ENCODE peak calls at places on chromosomes 4 and X, in eight cellular contexts. N is Calu3; X is posterior cingulate gyrus; J is memory B cell; L is breast epithelium; P is stimulated activated CD4-positive, alpha-beta T cell treated with anti-CD3 and anti-CD28 coated beads, Interleukin-15, amount 100 ng/mL, for 1 hour; K is NCI-H2171; A is NCI-H187. H is an unnamed sample.

GRCh38 chr4:139851133-139851532 is 185.5 kb downstream of the MGST2 start:
- DNase-seq in P (no peak), J (no peak), N (no peak), X (no peak), L (no peak), A (no peak), K (no peak), H (no peak)

GRCh38 chrX:45852884-45853283 is 652.2 kb upstream of the DIPK2B start:
- DNase-seq in A (no peak), X (no peak), L (no peak), P (no peak), N (no peak), J (no peak), K (no peak), H (no peak)

GRCh38 chr4:24813732-24814131 is 18.4 kb downstream of the SOD3 start:
- DNase-seq in J (no peak), A (no peak), P (no peak), X (no peak), N (no peak), L (no peak), K (no peak), H (no peak)

GRCh38 chrX:78769933-78770332 is 22.4 kb downstream of the LPAR4 start:
- DNase-seq in X (no peak), P (no peak), J (no peak), L (no peak), A (no peak), N (no peak), K (no peak), H (no peak)

GRCh38 chrX:24306430-24306829 is 7.4 kb downstream of the SUPT20HL2 start:
- DNase-seq in X (no peak), N (no peak), L (no peak), P (no peak), K (no peak), A (no peak), J (no peak), H (no peak)

GRCh38 chr4:52574036-52574435 is 85.1 kb downstream of the USP46 start:
- DNase-seq in L (no peak), A (no peak), P (no peak), J (no peak), X (no peak), K (no peak), N (no peak), H (no peak)

GRCh38 chr4:94545296-94545695 is 93.6 kb downstream of the PDLIM5 start:
- DNase-seq in A (no peak), L (no peak), X (no peak), P (no peak), K (no peak), N (no peak), J (no peak), H (no peak)

GRCh38 chrX:154486052-154486395 is 391 bp downstream of the UBL4A start:
- DNase-seq in L (no peak), N (peak), A (no peak), X (no peak), J (no peak), P (peak), K (no peak), H (no peak)

GRCh38 chr4:21830272-21830671 is 118.3 kb downstream of the KCNIP4 start:
- DNase-seq in J (no peak), K (no peak), A (no peak), L (no peak), X (no peak), N (peak), P (no peak), H (no peak)

GRCh38 chr4:72468904-72469502 is 100.0 kb downstream of the ADAMTS3 start:
- DNase-seq in K (no peak), A (no peak), X (no peak), J (no peak), N (no peak), P (no peak), L (no peak), H (no peak)

GRCh38 chrX:152037183-152037582 is 62.7 kb upstream of the GABRE start:
- DNase-seq in L (no peak), J (no peak), A (no peak), N (no peak), P (no peak), X (no peak), K (no peak), H (no peak)

GRCh38 chrX:106780664-106781377 is 21.7 kb upstream of the TBC1D8B start:
- DNase-seq in N (peak), X (no peak), K (no peak), J (no peak), L (no peak), A (no peak), P (no peak), H (no peak)

GRCh38 chr4:151242305-151242704 is 34.7 kb upstream of the PRSS48 start:
- DNase-seq in L (no peak), P (no peak), J (no peak), X (no peak), N (no peak), K (no peak), A (no peak), H (no peak)

GRCh38 chr4:159248383-159249178 is 145.7 kb downstream of the RAPGEF2 start:
- DNase-seq in J (no peak), K (peak), X (no peak), P (no peak), A (no peak), L (no peak), N (no peak), H (no peak)

GRCh38 chrX:67635424-67635823 is 91.6 kb downstream of the AR start:
- DNase-seq in L (no peak), N (no peak), J (no peak), P (no peak), K (no peak), A (no peak), X (no peak), H (no peak)

GRCh38 chr4:80990851-80991250 is 39.7 kb upstream of the BMP3 start:
- DNase-seq in L (no peak), A (no peak), N (no peak), X (no peak), P (no peak), K (no peak), J (no peak), H (no peak)

GRCh38 chrX:53234484-53234883 is 9.5 kb upstream of the KDM5C start:
- DNase-seq in A (no peak), L (no peak), J (no peak), X (no peak), N (no peak), P (no peak), K (no peak), H (no peak)

GRCh38 chr4:107853444-107854325 is 29.0 kb downstream of the SGMS2 start:
- DNase-seq in A (no peak), N (no peak), X (no peak), P (no peak), L (no peak), K (no peak), J (no peak), H (no peak)

GRCh38 chr4:173509031-173510001 is 20.7 kb downstream of the HAND2 start:
- DNase-seq in K (no peak), L (no peak), J (no peak), P (no peak), N (no peak), X (no peak), A (no peak), H (no peak)

GRCh38 chr4:5051692-5052423 is 578 bp downstream of the STK32B start:
- DNase-seq in K (no peak), J (no peak), L (no peak), A (no peak), X (peak), N (no peak), P (no peak), H (no peak)

GRCh38 chr4:8710946-8711345 is 118.4 kb downstream of the CPZ start:
- DNase-seq in P (no peak), J (no peak), K (no peak), N (no peak), X (no peak), L (no peak), A (no peak), H (no peak)

GRCh38 chr4:19455850-19456602 is 795.7 kb upstream of the SLIT2 start:
- DNase-seq in J (no peak), K (no peak), A (no peak), L (no peak), N (no peak), X (no peak), P (no peak), H (no peak)

GRCh38 chrX:154437398-154437752 is 421 bp downstream of the GDI1 start:
- DNase-seq in P (no peak), L (no peak), K (no peak), A (no peak), J (no peak), N (no peak), X (peak), H (no peak)

GRCh38 chrX:2498781-2499302 is 1.9 kb downstream of the DHRSX start:
- DNase-seq in P (no peak), X (no peak), K (no peak), N (no peak), J (no peak), L (no peak), A (no peak), H (no peak)

GRCh38 chrX:13752141-13752540 is 17.6 kb downstream of the OFD1 start:
- DNase-seq in J (no peak), P (no peak), L (no peak), A (no peak), X (no peak), K (no peak), N (no peak), H (no peak)

H was measured in occipital lobe.